ENCODE peak calls at places on chromosomes 1 and 21, in seven cellular contexts. Q is upper lobe of right lung, I is PC-9, S is transverse colon, W is fibroblast of lung, Z is SJSA1, N is A549. P is an unnamed sample.
A peak's percentile ranks its signal among the peaks of the same experiment; 100 is the strongest.

GRCh38 chr1:33055210-33055991 is 18.7 kb upstream of the AK2 start:
- DNase-seq in W (peak; percentile 91), Q (peak; percentile 75), Z (peak; percentile 75), S (peak; percentile 77), I (peak; percentile 60), N (peak; percentile 64), P (peak; percentile 7)

GRCh38 chr1:25195835-25196234 is 36.5 kb downstream of the SYF2 start:
- DNase-seq in S (no peak), Q (no peak), Z (no peak), I (no peak), W (no peak), N (no peak), P (no peak)

GRCh38 chr1:178055779-178056471 is 38.0 kb upstream of the RASAL2 start:
- DNase-seq in W (peak; percentile 25), S (no peak), I (peak; percentile 37), Z (peak; percentile 56), N (peak; percentile 66), Q (peak; percentile 67), P (no peak)

GRCh38 chr1:89598450-89599331 is 34.2 kb upstream of the LRRC8C start:
- DNase-seq in W (peak; percentile 57), Z (no peak), I (no peak), S (no peak), Q (no peak), N (peak; percentile 31), P (no peak)

GRCh38 chr1:205480349-205481278 is 23.9 kb upstream of the CDK18 start:
- DNase-seq in I (no peak), Q (no peak), W (no peak), Z (no peak), N (no peak), S (no peak), P (no peak)

GRCh38 chr1:154534263-154534844 is 24.1 kb downstream of the UBE2Q1 start:
- DNase-seq in W (peak; percentile 20), S (peak; percentile 54), Q (no peak), I (peak; percentile 47), Z (no peak), N (peak; percentile 77), P (no peak)

GRCh38 chr1:22197644-22198043 is 54.7 kb upstream of the WNT4 start:
- DNase-seq in Q (no peak), Z (no peak), S (no peak), W (no peak), N (no peak), I (no peak), P (no peak)

GRCh38 chr1:30191154-30191702 is 532.2 kb downstream of the MATN1 start:
- DNase-seq in Z (peak; percentile 53), Q (no peak), W (peak; percentile 87), S (peak; percentile 18), I (no peak), N (peak; percentile 7), P (peak; percentile 19)

GRCh38 chr1:176149939-176150807 is 56.9 kb downstream of the COP1 start:
- DNase-seq in N (peak; percentile 12), S (no peak), W (no peak), Z (no peak), I (no peak), Q (no peak), P (no peak)

GRCh38 chr1:159889821-159890252 is 10.1 kb downstream of the CFAP45 start:
- DNase-seq in N (no peak), S (no peak), I (no peak), W (peak; percentile 92), Z (peak; percentile 62), Q (no peak), P (no peak)

GRCh38 chr1:42949312-42950145 is 9.1 kb downstream of the SLC2A1 start:
- DNase-seq in N (no peak), Z (no peak), I (peak; percentile 69), W (no peak), Q (no peak), S (no peak), P (no peak)

GRCh38 chr1:58848818-58849411 is 65.1 kb upstream of the JUN start:
- DNase-seq in Z (peak; percentile 99), Q (peak; percentile 67), W (peak; percentile 94), I (peak; percentile 95), N (peak; percentile 72), S (peak; percentile 25), P (no peak)

GRCh38 chr1:52723260-52723659 is 3.0 kb upstream of the ZYG11B start:
- DNase-seq in Z (no peak), I (no peak), S (no peak), N (no peak), W (no peak), Q (no peak), P (no peak)

GRCh38 chr1:203663820-203664219 is 37.2 kb downstream of the ATP2B4 start:
- DNase-seq in W (no peak), N (no peak), Q (no peak), S (no peak), Z (no peak), I (no peak), P (no peak)

GRCh38 chr21:28742527-28742926 is 250.2 kb downstream of the LTN1 start:
- DNase-seq in W (peak; percentile 81), N (no peak), Z (no peak), I (no peak), Q (no peak), S (no peak), P (no peak)

GRCh38 chr21:40699366-40699765 is 147.6 kb downstream of the DSCAM start:
- DNase-seq in Z (no peak), I (no peak), S (no peak), Q (no peak), W (no peak), N (no peak), P (no peak)

GRCh38 chr1:203751051-203751450 is 13.9 kb upstream of the LAX1 start:
- DNase-seq in S (no peak), Q (no peak), I (no peak), Z (peak; percentile 60), W (peak; percentile 22), N (no peak), P (no peak)

GRCh38 chr1:199776768-199777497 is 250.6 kb upstream of the NR5A2 start:
- DNase-seq in Z (no peak), I (no peak), W (no peak), S (no peak), Q (no peak), N (no peak), P (no peak)

GRCh38 chr1:41363632-41364320 is 2.5 kb downstream of the FOXO6 start:
- DNase-seq in W (no peak), N (no peak), Q (no peak), S (no peak), I (no peak), Z (no peak), P (no peak)
- H3K27ac ChIP-seq in W (no peak overlapping the region), N (no peak overlapping the region), Q (no peak overlapping the region), S (no peak overlapping the region), I (no peak overlapping the region), Z (no peak overlapping the region), P (no peak overlapping the region)

DNA sequence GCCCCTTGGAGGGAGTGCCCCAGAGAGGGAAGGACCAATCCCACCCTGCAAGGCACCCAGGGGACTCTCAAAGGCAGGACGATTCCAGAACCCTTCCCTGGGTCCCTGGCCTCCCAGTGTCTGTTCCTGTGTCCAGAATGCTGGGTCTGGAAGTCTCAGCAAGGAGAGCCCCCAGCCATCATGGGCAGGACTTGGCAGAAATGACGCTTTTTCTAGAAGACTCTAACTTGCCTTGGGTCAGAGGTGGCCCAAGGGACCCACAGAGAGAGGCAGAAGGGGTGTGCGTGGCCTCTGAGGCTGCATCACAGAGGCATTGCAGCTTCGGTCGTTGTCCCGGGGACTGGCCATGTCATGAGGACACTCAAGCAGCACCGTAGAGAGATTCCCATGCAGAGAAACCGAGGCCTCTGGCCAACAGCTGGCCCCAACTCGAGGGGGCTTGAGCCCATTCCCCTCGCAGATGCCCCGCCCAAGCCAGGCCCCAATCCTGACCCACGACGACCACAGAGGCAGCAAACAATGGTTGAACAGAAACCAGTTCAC is 57.8 kb downstream of the WNT9A start:
- DNase-seq in I (no peak), S (no peak), Q (peak; percentile 61), Z (peak; percentile 37), W (no peak), N (no peak), P (no peak)
- H3K27ac ChIP-seq in I (no peak overlapping the region), S (no peak overlapping the region), Q (no peak overlapping the region), Z (no peak overlapping the region), W (no peak overlapping the region), N (no peak overlapping the region), P (no peak overlapping the region)

GRCh38 chr1:46086581-46086980 is 45.8 kb downstream of the PIK3R3 start:
- DNase-seq in W (no peak), Q (no peak), I (no peak), S (no peak), N (no peak), Z (no peak), P (no peak)

GRCh38 chr1:46083579-46083978 is 48.9 kb downstream of the PIK3R3 start:
- DNase-seq in I (no peak), N (no peak), Z (no peak), Q (no peak), W (no peak), S (no peak), P (no peak)

GRCh38 chr1:46087891-46088290 is 44.5 kb downstream of the PIK3R3 start:
- DNase-seq in W (peak; percentile 52), I (no peak), Z (no peak), N (no peak), Q (no peak), S (no peak), P (no peak)

GRCh38 chr1:46081620-46082019 is 50.8 kb downstream of the PIK3R3 start:
- DNase-seq in Z (no peak), S (no peak), N (no peak), Q (no peak), I (no peak), W (no peak), P (no peak)

DNA sequence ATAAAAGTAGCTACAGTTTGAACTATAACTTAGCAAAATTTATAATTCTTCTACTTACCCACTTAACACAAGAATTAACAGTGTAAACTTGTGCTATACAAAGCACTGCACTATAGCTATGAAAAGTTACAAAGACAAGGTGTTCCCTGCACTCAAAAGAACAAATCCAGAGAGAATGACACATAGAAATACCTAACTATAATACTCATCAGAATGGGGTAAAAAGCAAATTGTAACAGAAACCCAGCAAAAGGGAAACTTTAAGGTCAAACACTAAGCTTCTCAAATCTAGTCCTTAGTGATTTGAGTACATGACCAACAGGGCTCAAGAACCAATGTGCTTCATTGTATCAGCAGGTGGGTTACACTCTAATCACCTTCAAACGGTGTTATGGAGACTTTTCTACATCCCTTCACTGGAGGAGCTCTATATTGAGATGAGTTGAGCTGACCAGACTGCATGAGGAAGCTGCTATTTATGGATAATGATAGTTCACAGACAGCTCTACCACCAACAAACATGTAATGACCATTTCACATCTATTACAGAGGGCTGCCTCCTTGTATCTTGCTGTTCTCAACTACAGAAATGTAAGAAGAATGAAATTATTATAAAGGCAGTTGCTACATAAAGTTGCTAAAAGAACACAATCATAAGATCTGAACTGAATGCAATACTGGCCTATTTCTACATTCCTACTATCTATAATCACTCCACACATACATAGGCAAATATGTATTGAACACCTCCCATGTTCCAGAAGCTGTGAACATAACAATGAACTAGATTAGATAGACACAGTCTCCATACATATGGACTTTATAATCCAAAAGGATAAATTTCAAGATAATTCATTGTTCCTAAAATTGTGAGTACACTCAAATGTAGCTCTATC is 47.6 kb downstream of the PIK3R3 start:
- DNase-seq in W (peak; percentile 43), S (no peak), N (no peak), Z (no peak), Q (no peak), I (no peak), P (no peak)
- H3K27ac ChIP-seq in W (no peak overlapping the region), S (no peak overlapping the region), N (no peak overlapping the region), Z (no peak overlapping the region), Q (no peak overlapping the region), I (peak overlapping the region; percentile 91), P (no peak overlapping the region)

DNA sequence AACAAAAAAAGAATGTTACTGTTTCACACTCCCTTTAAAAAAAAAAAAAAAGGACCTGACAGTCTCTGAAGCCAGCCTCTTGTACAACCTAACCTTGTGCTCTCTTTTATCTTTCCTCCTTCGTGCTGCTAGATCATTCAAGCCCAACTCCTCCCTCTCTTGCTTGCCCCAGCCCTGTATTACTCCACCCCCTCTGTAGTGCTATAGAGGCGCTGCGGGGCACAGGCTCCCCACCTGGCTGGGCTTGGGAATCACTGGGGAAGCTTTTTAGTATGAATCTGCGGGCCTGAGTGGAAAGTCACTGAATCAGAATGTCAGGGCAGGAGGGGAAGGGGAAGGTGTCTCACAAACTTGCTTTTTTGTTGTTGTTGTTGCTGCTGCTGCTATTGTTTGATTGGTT is 383.7 kb upstream of the CAMK1G start:
- DNase-seq in S (peak; percentile 17), I (no peak), W (no peak), N (no peak), Q (no peak), Z (no peak), P (no peak)
- H3K27ac ChIP-seq in S (no peak overlapping the region), I (no peak overlapping the region), W (no peak overlapping the region), N (no peak overlapping the region), Q (no peak overlapping the region), Z (no peak overlapping the region), P (no peak overlapping the region)

P was measured in CD4-positive, alpha-beta T cell.